ENCODE peak calls at places on chromosome 4, in four cellular contexts. E, J, K and X are unnamed samples.

GRCh38 chr4:62275470-62275869 is 1075.3 kb downstream of the ADGRL3 start:
- DNase-seq in K (no peak), J (no peak), E (no peak), X (no peak)

GRCh38 chr4:183140911-183141320 is 41.9 kb downstream of the WWC2 start:
- DNase-seq in E (no peak), J (peak), K (peak), X (peak)

GRCh38 chr4:134700251-134700650 is 498.7 kb upstream of the PABPC4L start:
- DNase-seq in K (no peak), J (no peak), E (no peak), X (no peak)

GRCh38 chr4:124282301-124282898 is 430.1 kb downstream of the ANKRD50 start:
- DNase-seq in E (no peak), K (no peak), J (no peak), X (no peak)

GRCh38 chr4:112604590-112604989 is 32.1 kb downstream of the ZGRF1 start:
- DNase-seq in K (peak), J (peak), E (peak), X (peak)

GRCh38 chr4:150852237-150852636 is 162.8 kb downstream of the LRBA start:
- DNase-seq in K (peak), E (no peak), J (no peak), X (peak)

GRCh38 chr4:858831-859451 is 33.0 kb upstream of the CPLX1 start:
- DNase-seq in E (no peak), J (no peak), K (no peak), X (no peak)

GRCh38 chr4:101501421-101501820 is 154.1 kb upstream of the PPP3CA start:
- DNase-seq in K (no peak), J (peak), E (no peak), X (peak)

GRCh38 chr4:120517966-120518365 is 404.6 kb downstream of the PRDM5 start:
- DNase-seq in E (no peak), J (peak), K (peak), X (peak)

GRCh38 chr4:82357640-82358039 is 16.2 kb downstream of the HNRNPD start:
- DNase-seq in K (no peak), E (no peak), J (no peak), X (no peak)

GRCh38 chr4:4694296-4694772 is 152.5 kb upstream of the STX18 start:
- DNase-seq in E (no peak), K (peak), J (no peak), X (no peak)
- TF ChIP-seq CTCF in E (no peak), K (peak), J (peak), X (peak)

GRCh38 chr4:156191382-156191781 is 237.7 kb upstream of the CTSO start:
- DNase-seq in J (no peak), K (no peak), E (no peak), X (no peak)
- H3K4me3 ChIP-seq in J (no peak), K (no peak), E (no peak), X (no peak)

GRCh38 chr4:88802138-88802537 is 104.5 kb upstream of the NAP1L5 start:
- DNase-seq in K (no peak), E (no peak), J (no peak), X (no peak)
- TF ChIP-seq CTCF in K (no peak), E (no peak), J (no peak), X (no peak)

DNA sequence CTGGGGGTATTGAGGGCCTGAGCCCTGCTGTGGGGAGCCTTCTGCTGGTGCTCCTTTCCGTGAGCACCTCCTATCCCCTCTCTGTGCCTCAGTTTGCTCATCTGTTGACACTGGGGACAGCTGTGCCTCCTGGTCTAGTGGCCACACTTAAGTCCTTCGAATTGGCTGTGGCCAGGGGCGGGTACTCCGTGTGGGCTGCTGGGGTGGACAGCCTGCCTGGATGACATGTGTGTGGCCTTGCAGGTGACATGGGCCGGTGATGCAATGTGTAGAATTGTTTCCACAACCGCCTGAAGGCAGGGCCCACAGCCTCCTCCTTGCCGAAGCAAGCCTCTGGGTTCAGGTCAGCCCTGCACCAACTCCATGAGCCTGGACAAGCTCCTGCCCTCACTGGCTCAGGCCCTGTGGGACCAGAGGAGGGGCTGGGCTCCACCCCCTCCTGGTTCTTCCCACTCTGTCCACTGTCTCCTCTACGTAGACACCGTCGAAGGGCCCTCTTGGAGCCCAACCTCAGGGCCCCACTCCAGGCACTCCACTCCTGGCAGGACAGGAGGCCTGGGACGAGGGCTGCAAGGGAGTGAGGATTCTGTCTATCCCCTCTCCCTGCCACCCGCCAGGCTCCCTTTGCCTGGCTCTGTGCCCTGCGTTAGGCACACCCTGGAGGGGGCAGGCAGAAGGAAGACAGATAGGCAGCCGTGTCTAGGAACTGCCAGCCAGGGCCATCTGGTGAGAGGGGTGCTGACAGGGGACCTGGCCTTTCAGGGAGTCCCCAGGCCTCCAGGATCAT is 1.2 kb downstream of the SH3BP2 start:
- DNase-seq in J (peak), K (peak), E (no peak), X (peak)
- H3K4me3 ChIP-seq in J (peak), K (peak), E (peak), X (peak)